ENCODE peak calls at places on chromosomes 3 and 15, in six cellular contexts. F is cardiac muscle cell, O is K562, N is A549, V is fibroblast of mammary gland, B is brain microvascular endothelial cell. Z is an unnamed sample.

GRCh38 chr15:70154440-70155347 is 57.0 kb upstream of the TLE3 start:
- DNase-seq in B (no peak), F (peak; percentile 95), O (no peak), V (no peak), N (no peak), Z (no peak)

GRCh38 chr3:1774597-1774996 is 324.1 kb upstream of the CNTN4 start:
- DNase-seq in O (no peak), F (no peak), N (no peak), V (no peak), B (no peak), Z (no peak)

GRCh38 chr3:71325715-71326114 is 257.8 kb downstream of the FOXP1 start:
- DNase-seq in O (no peak), V (no peak), B (no peak), F (no peak), N (no peak), Z (no peak)

GRCh38 chr15:90680371-90680935 is 36.7 kb upstream of the BLM start:
- DNase-seq in F (peak; percentile 86), B (peak; percentile 78), O (no peak), N (no peak), V (peak; percentile 98), Z (peak; percentile 85)

GRCh38 chr3:129690406-129690805 is 83.9 kb upstream of the PLXND1 start:
- DNase-seq in B (peak; percentile 50), F (peak; percentile 71), N (peak; percentile 70), V (peak; percentile 78), O (peak; percentile 63), Z (peak; percentile 44)

GRCh38 chr3:4460334-4460733 is 6.7 kb downstream of the SUMF1 start:
- DNase-seq in V (no peak), B (no peak), O (no peak), N (no peak), F (no peak), Z (no peak)

GRCh38 chr3:38579146-38579545 is 70.3 kb downstream of the SCN5A start:
- DNase-seq in F (peak; percentile 17), V (no peak), N (no peak), B (peak; percentile 35), O (no peak), Z (peak; percentile 3)

GRCh38 chr15:83694030-83694429 is 40.1 kb downstream of the ADAMTSL3 start:
- DNase-seq in V (peak; percentile 53), B (peak; percentile 61), O (no peak), F (peak; percentile 68), N (peak; percentile 15), Z (no peak)

GRCh38 chr15:78233496-78233895 is 869 bp downstream of the ACSBG1 start:
- DNase-seq in O (no peak), F (no peak), N (no peak), V (no peak), B (no peak), Z (no peak)

GRCh38 chr15:39786444-39787056 is 3.9 kb upstream of the FSIP1 start:
- DNase-seq in O (peak; percentile 61), N (peak; percentile 44), F (peak; percentile 79), V (peak; percentile 72), B (no peak), Z (no peak)

GRCh38 chr3:192022412-192022811 is 561.4 kb downstream of the PYDC2 start:
- DNase-seq in F (no peak), O (no peak), N (peak; percentile 4), V (peak; percentile 66), B (no peak), Z (no peak)

GRCh38 chr3:121942116-121942786 is 48.0 kb downstream of the SLC15A2 start:
- DNase-seq in N (no peak), O (no peak), F (no peak), B (no peak), V (peak; percentile 4), Z (no peak)

GRCh38 chr3:155096303-155097008 is 16.3 kb downstream of the MME start:
- DNase-seq in O (no peak), N (no peak), B (no peak), V (no peak), F (no peak), Z (no peak)

GRCh38 chr3:172685331-172686214 is 25.3 kb downstream of the NCEH1 start:
- DNase-seq in B (peak; percentile 51), O (no peak), V (peak; percentile 45), F (peak; percentile 25), N (no peak), Z (peak; percentile 52)

GRCh38 chr3:20022954-20023644 is 11.0 kb upstream of the PP2D1 start:
- DNase-seq in B (no peak), N (no peak), V (no peak), F (no peak), O (peak; percentile 96), Z (no peak)

GRCh38 chr3:9204253-9205005 is 45.0 kb downstream of the SRGAP3 start:
- DNase-seq in F (no peak), N (no peak), B (no peak), O (peak; percentile 9), V (no peak), Z (no peak)

GRCh38 chr3:69321301-69321986 is 64.4 kb downstream of the FRMD4B start:
- DNase-seq in B (no peak), V (no peak), O (no peak), N (no peak), F (no peak), Z (no peak)

GRCh38 chr3:142019794-142020320 is 129.5 kb downstream of the TFDP2 start:
- DNase-seq in B (peak; percentile 4), O (peak; percentile 51), F (no peak), V (peak; percentile 7), N (no peak), Z (no peak)

GRCh38 chr15:48190932-48191573 is 412 bp upstream of the CTXN2 start:
- DNase-seq in O (peak; percentile 42), F (peak; percentile 76), V (peak; percentile 64), N (peak; percentile 26), B (peak; percentile 69), Z (peak; percentile 86)

GRCh38 chr15:29838352-29839010 is 16.2 kb upstream of the TJP1 start:
- DNase-seq in V (no peak), O (no peak), F (no peak), B (no peak), N (no peak), Z (no peak)

GRCh38 chr15:49270541-49271421 is 100.7 kb downstream of the GALK2 start:
- DNase-seq in O (no peak), N (no peak), V (peak; percentile 68), B (peak; percentile 48), F (peak; percentile 93), Z (no peak)

GRCh38 chr3:33648793-33649192 is 69.3 kb downstream of the CLASP2 start:
- DNase-seq in B (no peak), V (no peak), N (no peak), O (peak; percentile 32), F (no peak), Z (no peak)

GRCh38 chr15:99467338-99467720 is 98.5 kb upstream of the MEF2A start:
- DNase-seq in F (no peak), B (no peak), N (no peak), O (no peak), V (no peak), Z (no peak)

GRCh38 chr15:65233651-65234050 is 22.4 kb upstream of the CILP start:
- DNase-seq in N (no peak), B (no peak), V (peak; percentile 19), O (no peak), F (no peak), Z (peak; percentile 40)

GRCh38 chr3:173826901-173827609 is 429.5 kb downstream of the NLGN1 start:
- DNase-seq in V (peak; percentile 46), O (no peak), F (peak; percentile 1), B (peak; percentile 38), N (no peak), Z (peak; percentile 18)

GRCh38 chr3:15108082-15108545 is 9.2 kb upstream of the RBSN start:
- DNase-seq in N (peak; percentile 83), O (peak; percentile 91), V (peak; percentile 72), B (peak; percentile 43), F (peak; percentile 84), Z (peak; percentile 87)

DNA sequence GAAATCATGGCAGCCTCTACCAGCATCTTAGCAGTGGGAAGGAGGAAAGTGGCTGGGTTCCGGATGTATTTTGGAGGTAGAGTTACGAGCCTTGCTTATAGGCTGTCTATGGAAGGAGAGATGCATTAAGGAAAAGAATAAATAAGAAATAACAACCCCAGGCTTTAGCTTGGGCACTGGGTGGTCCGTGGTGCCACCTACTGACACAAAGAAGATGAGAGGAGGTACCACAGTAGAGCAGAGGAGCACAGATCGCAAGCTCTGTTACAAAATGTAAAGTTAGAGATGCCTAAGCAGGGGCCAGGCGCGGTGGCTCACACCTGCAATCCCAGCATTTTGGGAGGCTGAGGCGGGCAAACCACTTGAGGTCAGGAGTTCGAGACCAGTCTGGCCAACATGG is 74.8 kb downstream of the TMEM39A start:
- DNase-seq in N (no peak), O (peak; percentile 32), F (no peak), V (no peak), B (no peak), Z (no peak)
- TF ChIP-seq CTCF in N (no peak), O (peak; percentile 63), F (peak; percentile 12), V (no peak), B (peak; percentile 42), Z (no peak)

GRCh38 chr15:34655198-34655770 is 71.8 kb upstream of the GOLGA8B start:
- DNase-seq in N (no peak), B (no peak), F (no peak), V (no peak), O (peak; percentile 77), Z (no peak)
- H3K4me3 ChIP-seq in N (no peak overlapping the region), B (no peak overlapping the region), F (no peak overlapping the region), V (no peak overlapping the region), O (no peak overlapping the region), Z (no peak overlapping the region)

DNA sequence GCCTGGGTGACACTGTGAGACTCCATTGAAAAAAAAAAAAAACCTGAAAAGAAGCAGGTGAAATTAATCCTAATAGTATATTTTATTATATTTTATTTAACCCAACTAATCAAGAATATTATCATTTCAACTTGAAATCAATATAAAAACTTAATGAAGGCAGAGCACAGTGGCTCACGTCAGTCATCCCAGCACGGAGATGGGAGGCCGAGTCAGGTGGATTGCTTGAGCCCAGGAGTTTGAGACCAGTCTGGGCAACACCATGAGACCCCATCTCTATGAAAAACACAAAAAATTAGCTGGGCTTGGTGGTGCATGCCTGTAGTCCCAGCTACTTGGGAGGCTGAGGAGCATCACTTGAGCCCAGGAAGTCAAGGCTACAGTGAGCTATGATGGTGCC is 33.3 kb upstream of the SLC41A3 start:
- DNase-seq in B (no peak), F (no peak), O (no peak), N (no peak), V (no peak), Z (no peak)
- TF ChIP-seq CTCF in B (no peak), F (no peak), O (no peak), N (no peak), V (no peak), Z (no peak)

DNA sequence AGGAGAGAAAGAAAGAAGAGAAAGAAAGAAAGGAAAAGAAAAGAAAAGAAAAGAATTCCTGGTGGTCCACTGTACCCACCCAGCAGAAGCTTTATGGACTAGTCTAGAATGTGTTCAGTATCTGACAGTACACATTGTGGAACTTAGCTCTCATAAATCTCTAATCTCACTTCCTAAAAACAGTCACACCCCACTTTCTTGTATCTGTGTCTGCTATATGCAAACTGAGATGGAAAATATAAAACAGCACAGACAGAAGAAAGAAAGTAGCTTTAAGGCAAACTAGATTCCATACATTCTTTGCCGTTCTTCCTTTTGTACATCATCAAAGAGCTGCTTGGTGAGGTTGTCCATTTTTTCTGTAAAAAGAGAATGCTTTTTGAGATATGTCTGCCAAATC is 41.1 kb upstream of the GNB5 start:
- DNase-seq in N (no peak), F (no peak), B (no peak), V (no peak), O (no peak), Z (no peak)
- H3K4me3 ChIP-seq in N (no peak overlapping the region), F (no peak overlapping the region), B (no peak overlapping the region), V (no peak overlapping the region), O (no peak overlapping the region), Z (no peak overlapping the region)

GRCh38 chr15:63029701-63030100 is 12.8 kb upstream of the TPM1 start:
- DNase-seq in F (no peak), N (no peak), V (no peak), B (no peak), O (no peak), Z (no peak)
- TF ChIP-seq CTCF in F (no peak), N (no peak), V (no peak), B (no peak), O (no peak), Z (no peak)

Z was measured in foreskin fibroblast.